ENCODE peak calls at places on chromosomes 5 and 9, in four cellular contexts. C is GM12878, S is K562, K is HL-60. I is an unnamed sample.
A peak's percentile ranks its signal among the peaks of the same experiment; 100 is the strongest.

GRCh38 chr9:128550770-128551651 is 1.4 kb upstream of the SPTAN1 start:
- DNase-seq in C (no peak), S (peak; percentile 33), K (no peak), I (no peak)

GRCh38 chr5:173851595-173852248 is 36.4 kb upstream of the CPEB4 start:
- DNase-seq in C (no peak), S (peak; percentile 57), K (no peak), I (no peak)

GRCh38 chr5:122581629-122582028 is 193.3 kb upstream of the SNX2 start:
- DNase-seq in C (no peak), S (no peak), K (no peak), I (no peak)

GRCh38 chr5:157130933-157131332 is 11.7 kb downstream of the MED7 start:
- DNase-seq in C (no peak), S (peak; percentile 25), K (no peak), I (no peak)

GRCh38 chr9:126604059-126604685 is 9.6 kb upstream of the LMX1B start:
- DNase-seq in C (no peak), S (no peak), K (no peak), I (no peak)

GRCh38 chr5:756171-756570 is 28.4 kb downstream of the ZDHHC11B start:
- DNase-seq in C (no peak), S (no peak), K (no peak), I (no peak)

GRCh38 chr5:163997965-163998364 is 492.5 kb downstream of the MAT2B start:
- DNase-seq in C (no peak), S (no peak), K (no peak), I (no peak)

GRCh38 chr5:74394924-74395880 is 245.3 kb downstream of the ENC1 start:
- DNase-seq in C (no peak), S (no peak), K (no peak), I (no peak)

GRCh38 chr9:134351777-134352176 is 25.5 kb downstream of the RXRA start:
- DNase-seq in C (no peak), S (no peak), K (no peak), I (no peak)

GRCh38 chr9:69379250-69379982 is 54.4 kb downstream of the ENTREP1 start:
- DNase-seq in C (no peak), S (no peak), K (no peak), I (no peak)

GRCh38 chr9:1939926-1940368 is 75.2 kb upstream of the SMARCA2 start:
- DNase-seq in C (peak; percentile 82), S (peak; percentile 12), K (no peak), I (peak; percentile 50)

GRCh38 chr9:109469646-109470358 is 28.3 kb downstream of the PTPN3 start:
- DNase-seq in C (peak; percentile 30), S (peak; percentile 64), K (peak; percentile 12), I (peak; percentile 45)

GRCh38 chr9:71647094-71647591 is 121.2 kb downstream of the CEMIP2 start:
- DNase-seq in C (peak; percentile 16), S (peak; percentile 78), K (peak; percentile 59), I (no peak)

GRCh38 chr5:133944263-133945230 is 23.9 kb downstream of the C5orf15 start:
- DNase-seq in C (no peak), S (peak; percentile 83), K (no peak), I (no peak)

GRCh38 chr5:157509587-157509986 is 49.6 kb downstream of the NIPAL4 start:
- DNase-seq in C (no peak), S (no peak), K (no peak), I (no peak)

GRCh38 chr9:100322954-100323536 is 29.7 kb downstream of the TEX10 start:
- DNase-seq in C (no peak), S (peak; percentile 57), K (no peak), I (no peak)
- TF ChIP-seq SPI1 in C (no peak), S (no peak), K (no peak), I (no peak)

GRCh38 chr5:180647465-180647864 is 1.9 kb downstream of the FLT4 start:
- DNase-seq in C (no peak), S (no peak), K (no peak), I (no peak)

GRCh38 chr5:180648658-180649296 is 623 bp downstream of the FLT4 start:
- DNase-seq in C (no peak), S (peak; percentile 32), K (no peak), I (no peak)

GRCh38 chr5:180647941-180648500 is 1.4 kb downstream of the FLT4 start:
- DNase-seq in C (no peak), S (no peak), K (no peak), I (no peak)

GRCh38 chr5:180646963-180647305 is 2.5 kb downstream of the FLT4 start:
- DNase-seq in C (no peak), S (no peak), K (no peak), I (no peak)

DNA sequence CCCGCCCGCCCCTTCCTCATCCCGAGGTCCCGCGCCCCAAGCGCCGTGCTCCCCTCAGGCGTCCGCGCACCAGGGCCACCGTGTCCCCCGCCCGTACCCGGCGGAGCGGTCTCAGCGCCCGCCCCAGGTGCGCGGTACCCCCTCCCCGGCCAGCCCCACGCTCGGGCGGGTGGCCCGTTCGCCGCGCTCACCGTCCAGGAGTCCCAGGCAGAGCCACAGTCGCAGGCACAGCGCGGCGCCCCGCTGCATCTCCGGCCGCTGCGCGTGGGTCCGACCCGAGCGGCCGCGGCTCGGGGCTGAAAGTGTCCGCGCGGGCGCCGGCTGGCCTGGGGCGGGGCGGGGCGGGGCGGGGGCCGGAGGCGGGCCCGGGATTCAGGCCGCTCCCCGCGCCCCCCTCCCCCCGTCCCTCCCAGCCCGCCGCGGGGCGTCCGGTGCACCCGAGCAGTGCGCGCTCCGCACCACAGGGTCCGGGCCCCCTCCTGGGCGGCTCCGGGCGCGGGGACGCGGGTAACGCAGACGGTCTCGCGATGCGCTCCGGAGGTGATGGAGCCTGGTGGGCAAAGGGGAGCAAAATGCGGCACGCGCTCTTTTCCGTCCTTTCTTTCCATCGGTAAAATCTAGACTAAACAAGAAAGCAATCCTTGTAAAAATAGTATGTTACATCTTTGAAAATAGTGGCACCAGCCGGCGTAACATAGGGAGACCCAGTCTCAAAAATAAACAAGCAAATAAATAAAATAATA is at the start of gene FLT4:
- DNase-seq in C (no peak), S (no peak), K (no peak), I (no peak)
- TF ChIP-seq SPI1 in C (no peak), S (no peak), K (no peak), I (no peak)

GRCh38 chr5:120655828-120656435 is 191.8 kb downstream of the PRR16 start:
- DNase-seq in C (no peak), S (peak; percentile 60), K (no peak), I (no peak)
- TF ChIP-seq SPI1 in C (no peak), S (no peak), K (no peak), I (no peak)

GRCh38 chr5:2530609-2531008 is 220.9 kb downstream of the IRX2 start:
- DNase-seq in C (no peak), S (no peak), K (no peak), I (no peak)
- TF ChIP-seq SPI1 in C (no peak), S (no peak), K (no peak), I (no peak)